ENCODE peak calls at places on chromosomes 4 and X, in nine cellular contexts. Y is HepG2; K is amniotic epithelial cell; D is Kasumi-1; W is caudate nucleus; A is naive thymus-derived CD4-positive, alpha-beta T cell; C is activated CD4-positive, CD25-positive, alpha-beta regulatory T cell; T is HT-29; U is tibial nerve. L is an unnamed sample.

GRCh38 chr4:106063009-106063408 is 167.7 kb downstream of the NPNT start:
- DNase-seq in C (no peak), Y (no peak), D (no peak), K (peak; percentile 65), W (no peak), A (no peak), T (peak; percentile 60), U (no peak), L (peak; percentile 71)

GRCh38 chr4:73617256-73617655 is 3.0 kb downstream of the RASSF6 start:
- DNase-seq in Y (no peak), K (no peak), T (no peak), D (no peak), A (no peak), W (no peak), U (no peak), C (no peak), L (no peak)

GRCh38 chr4:37891221-37892159 is 606 bp downstream of the TBC1D1 start:
- DNase-seq in A (peak; percentile 43), T (no peak), W (no peak), U (peak; percentile 30), C (peak; percentile 47), K (peak; percentile 18), D (peak; percentile 33), Y (no peak), L (peak; percentile 26)

GRCh38 chr4:55854132-55854531 is 684 bp downstream of the EXOC1 start:
- DNase-seq in D (peak; percentile 70), C (no peak), Y (no peak), A (no peak), W (no peak), T (no peak), U (no peak), K (no peak), L (no peak)

GRCh38 chrX:20067709-20068315 is 48.9 kb downstream of the MAP7D2 start:
- DNase-seq in T (peak; percentile 68), W (no peak), K (peak; percentile 81), Y (no peak), C (no peak), D (no peak), U (peak; percentile 76), A (no peak), L (peak; percentile 88)

GRCh38 chr4:16969696-16970135 is 71.3 kb upstream of the LDB2 start:
- DNase-seq in T (no peak), A (no peak), K (peak; percentile 38), C (no peak), D (no peak), Y (peak; percentile 50), U (peak; percentile 63), W (no peak), L (peak; percentile 72)

GRCh38 chr4:5391492-5391891 is 316.9 kb downstream of the EVC2 start:
- DNase-seq in D (no peak), A (no peak), K (no peak), W (no peak), T (no peak), U (no peak), Y (no peak), C (no peak), L (no peak)

GRCh38 chr4:2261110-2261852 is 628 bp downstream of the MXD4 start:
- DNase-seq in D (peak; percentile 17), Y (no peak), C (no peak), U (no peak), T (peak; percentile 19), A (peak; percentile 41), W (no peak), K (peak; percentile 30), L (peak; percentile 56)

GRCh38 chr4:29711226-29711625 is 1008.9 kb upstream of the PCDH7 start:
- DNase-seq in U (no peak), T (no peak), K (no peak), C (no peak), D (no peak), W (no peak), A (no peak), Y (no peak), L (no peak)

GRCh38 chr4:108693819-108694218 is 43.4 kb downstream of the OSTC start:
- DNase-seq in C (no peak), U (no peak), W (no peak), K (peak; percentile 70), D (no peak), T (no peak), Y (no peak), A (no peak), L (peak; percentile 44)

GRCh38 chrX:150935466-150935865 is 37.0 kb upstream of the CD99L2 start:
- DNase-seq in T (no peak), U (no peak), C (no peak), K (peak; percentile 48), D (no peak), A (no peak), W (no peak), Y (no peak), L (peak; percentile 41)

GRCh38 chrX:148161661-148162060 is 180.5 kb downstream of the FMR1NB start:
- DNase-seq in D (no peak), Y (no peak), C (no peak), W (no peak), U (no peak), A (no peak), T (no peak), K (no peak), L (no peak)

GRCh38 chr4:144355809-144356757 is 215.6 kb upstream of the GYPA start:
- DNase-seq in D (peak; percentile 93), A (no peak), K (peak; percentile 93), C (no peak), U (peak; percentile 36), T (no peak), Y (peak; percentile 3), W (no peak), L (peak; percentile 99)

GRCh38 chr4:100981447-100982204 is 365.7 kb downstream of the PPP3CA start:
- DNase-seq in A (no peak), C (no peak), K (peak; percentile 80), W (no peak), D (peak; percentile 91), T (no peak), U (peak; percentile 45), Y (no peak), L (peak; percentile 66)

GRCh38 chr4:26873391-26874026 is 12.9 kb downstream of the STIM2 start:
- DNase-seq in T (no peak), K (no peak), Y (no peak), D (peak; percentile 71), A (no peak), C (peak; percentile 5), U (no peak), W (no peak), L (no peak)

GRCh38 chrX:110123331-110123782 is 120.4 kb downstream of the TMEM164 start:
- DNase-seq in Y (peak; percentile 63), D (no peak), U (no peak), W (no peak), K (peak; percentile 85), A (no peak), T (no peak), C (no peak), L (peak; percentile 70)

GRCh38 chr4:184645904-184646610 is 3.2 kb downstream of the CASP3 start:
- DNase-seq in Y (no peak), D (no peak), T (no peak), C (no peak), W (no peak), A (no peak), K (peak; percentile 37), U (no peak), L (no peak)

GRCh38 chr4:138982754-138983153 is 32.8 kb upstream of the NOCT start:
- DNase-seq in Y (no peak), W (no peak), U (no peak), A (no peak), T (no peak), D (no peak), K (peak; percentile 14), C (no peak), L (no peak)

GRCh38 chrX:16873106-16873505 is 2.9 kb upstream of the RBBP7 start:
- DNase-seq in C (no peak), D (no peak), T (no peak), W (no peak), Y (no peak), K (no peak), U (no peak), A (no peak), L (no peak)

GRCh38 chr4:10589808-10590207 is 94.8 kb downstream of the CLNK start:
- DNase-seq in D (peak; percentile 73), T (no peak), U (no peak), C (no peak), A (no peak), Y (no peak), W (no peak), K (no peak), L (peak; percentile 54)

GRCh38 chrX:21948897-21949578 is 8.5 kb downstream of the SMS start:
- DNase-seq in U (no peak), A (no peak), T (no peak), K (no peak), D (no peak), Y (no peak), C (no peak), W (no peak), L (no peak)

GRCh38 chrX:102832661-102833060 is 104.4 kb upstream of the RAB40AL start:
- DNase-seq in K (peak; percentile 79), T (peak; percentile 25), A (no peak), W (no peak), U (no peak), C (no peak), Y (no peak), D (no peak), L (peak; percentile 67)

GRCh38 chr4:7358100-7358735 is 76.5 kb downstream of the PSAPL1 start:
- DNase-seq in T (peak; percentile 6), W (peak; percentile 24), A (no peak), K (peak; percentile 60), D (no peak), C (no peak), Y (no peak), U (no peak), L (peak; percentile 84)

GRCh38 chr4:76499461-76499860 is 64.4 kb downstream of the SHROOM3 start:
- DNase-seq in Y (no peak), W (no peak), A (no peak), K (no peak), U (no peak), T (no peak), D (no peak), C (no peak), L (no peak)

GRCh38 chrX:74449937-74450330 is 28.6 kb downstream of the SLC16A2 start:
- DNase-seq in Y (no peak), D (no peak), W (no peak), U (no peak), A (no peak), K (peak; percentile 54), C (no peak), T (no peak), L (peak; percentile 27)

GRCh38 chrX:39705299-39705698 is 392.5 kb downstream of the BCOR start:
- DNase-seq in K (peak; percentile 81), A (no peak), D (peak; percentile 25), Y (no peak), U (peak; percentile 44), T (peak; percentile 45), C (no peak), W (no peak), L (peak; percentile 93)

GRCh38 chrX:33607042-33607595 is 395.8 kb upstream of the DMD start:
- DNase-seq in U (no peak), T (no peak), D (no peak), K (no peak), A (no peak), Y (no peak), C (no peak), W (no peak), L (no peak)

GRCh38 chrX:32116047-32116446 is 1044.2 kb upstream of the FTHL17 start:
- DNase-seq in U (no peak), T (no peak), A (no peak), K (no peak), Y (no peak), C (no peak), D (peak; percentile 0), W (no peak), L (peak; percentile 0)

GRCh38 chr4:176287546-176287945 is 18.5 kb upstream of the ASB5 start:
- DNase-seq in K (no peak), D (no peak), C (no peak), A (no peak), W (no peak), U (no peak), T (no peak), Y (no peak), L (no peak)

GRCh38 chrX:150680974-150681373 is 12.2 kb upstream of the MTMR1 start:
- DNase-seq in C (no peak), W (no peak), D (no peak), T (peak; percentile 49), K (peak; percentile 33), U (no peak), A (no peak), Y (peak; percentile 7), L (peak; percentile 59)